ENCODE peak calls at places on chromosome 16, in five cellular contexts. Y, B, W, E and F are unnamed samples.
A peak's percentile ranks its signal among the peaks of the same experiment; 100 is the strongest.

GRCh38 chr16:10428433-10429168 is 42.7 kb downstream of the ATF7IP2 start:
- DNase-seq in W (no peak), Y (no peak), B (no peak), E (no peak), F (no peak)

GRCh38 chr16:74078877-74079586 is 217.6 kb upstream of the PSMD7 start:
- DNase-seq in B (no peak), W (no peak), Y (no peak), E (no peak), F (no peak)

GRCh38 chr16:85459529-85460251 is 153.4 kb upstream of the GSE1 start:
- DNase-seq in W (no peak), E (no peak), Y (no peak), B (no peak), F (no peak)

GRCh38 chr16:89044394-89045180 is 49.1 kb upstream of the ACSF3 start:
- DNase-seq in W (no peak), Y (peak; percentile 55), B (no peak), E (no peak), F (no peak)

GRCh38 chr16:51592535-51592934 is 441.5 kb upstream of the SALL1 start:
- DNase-seq in W (no peak), E (no peak), B (no peak), Y (no peak), F (no peak)

GRCh38 chr16:6207124-6207523 is 1109.5 kb upstream of the EEF2KMT start:
- DNase-seq in Y (no peak), E (no peak), B (no peak), W (no peak), F (no peak)

GRCh38 chr16:71724320-71724751 is at the start of gene PHLPP2:
- DNase-seq in Y (no peak), E (no peak), W (no peak), B (no peak), F (no peak)

GRCh38 chr16:17777461-17777863 is 306.7 kb upstream of the XYLT1 start:
- DNase-seq in B (peak; percentile 78), Y (no peak), W (no peak), E (no peak), F (no peak)

GRCh38 chr16:76926042-76926441 is 264.9 kb upstream of the MON1B start:
- DNase-seq in Y (no peak), W (no peak), E (no peak), B (no peak), F (no peak)

GRCh38 chr16:68332411-68333121 is 21.7 kb downstream of the PRMT7 start:
- DNase-seq in E (no peak), Y (peak; percentile 14), B (peak; percentile 62), W (no peak), F (no peak)

GRCh38 chr16:87212026-87212425 is 105.2 kb downstream of the C16orf95 start:
- DNase-seq in E (no peak), W (no peak), B (peak; percentile 36), Y (no peak), F (no peak)

GRCh38 chr16:66247516-66248089 is 118.9 kb upstream of the CDH5 start:
- DNase-seq in B (peak; percentile 38), Y (peak; percentile 44), E (no peak), W (no peak), F (no peak)

GRCh38 chr16:69143116-69143515 is 10.7 kb downstream of the UTP4 start:
- DNase-seq in Y (no peak), W (no peak), E (no peak), B (no peak), F (no peak)

GRCh38 chr16:19607610-19608280 is 52.2 kb downstream of the VPS35L start:
- DNase-seq in B (peak; percentile 47), W (no peak), Y (no peak), E (no peak), F (no peak)

GRCh38 chr16:57265850-57266530 is 18.5 kb downstream of the PLLP start:
- DNase-seq in Y (peak; percentile 72), E (no peak), W (no peak), B (no peak), F (no peak)

GRCh38 chr16:89360760-89361435 is 129.5 kb downstream of the ANKRD11 start:
- DNase-seq in B (no peak), W (peak; percentile 73), Y (peak; percentile 72), E (peak; percentile 47), F (peak; percentile 89)

GRCh38 chr16:28175715-28176114 is 36.0 kb downstream of the XPO6 start:
- DNase-seq in Y (no peak), B (no peak), E (no peak), W (no peak), F (no peak)

GRCh38 chr16:86066755-86067154 is 167.8 kb downstream of the IRF8 start:
- DNase-seq in Y (peak; percentile 50), E (no peak), B (no peak), W (no peak), F (no peak)

GRCh38 chr16:57916735-57917450 is 54.0 kb downstream of the CNGB1 start:
- DNase-seq in W (no peak), E (no peak), B (no peak), Y (no peak), F (no peak)

GRCh38 chr16:68732068-68732680 is 4.9 kb upstream of the CDH1 start:
- DNase-seq in E (no peak), B (peak; percentile 3), Y (no peak), W (no peak), F (no peak)

GRCh38 chr16:50067290-50067853 is 1.6 kb downstream of the HEATR3 start:
- DNase-seq in W (peak; percentile 29), Y (no peak), B (peak; percentile 66), E (no peak), F (no peak)

GRCh38 chr16:1545044-1545736 is 11.7 kb downstream of the TMEM204 start:
- DNase-seq in E (no peak), W (no peak), B (no peak), Y (no peak), F (no peak)

GRCh38 chr16:87080571-87081167 is 236.5 kb downstream of the C16orf95 start:
- DNase-seq in E (no peak), B (peak; percentile 8), Y (no peak), W (no peak), F (no peak)

GRCh38 chr16:89922884-89923639 is at the start of gene TUBB3:
- DNase-seq in E (no peak), B (peak; percentile 84), Y (peak; percentile 90), W (peak; percentile 38), F (peak; percentile 76)